ENCODE peak calls at places on chromosome 22, in six cellular contexts. J is cardiac fibroblast, I is mammary epithelial cell, Y is thyroid gland, U is Calu3, C is astrocyte of the spinal cord. Z is an unnamed sample.

GRCh38 chr22:41308544-41308947 is 7.2 kb downstream of the ZC3H7B start:
- DNase-seq in Y (no peak), J (peak; percentile 41), I (no peak), U (no peak), C (no peak), Z (no peak)

GRCh38 chr22:21816787-21817496 is 50.5 kb downstream of the MAPK1 start:
- DNase-seq in Y (no peak), C (peak; percentile 93), J (peak; percentile 96), I (peak; percentile 90), U (peak; percentile 36), Z (peak; percentile 68)

GRCh38 chr22:24525416-24526037 is 29.4 kb downstream of the GUCD1 start:
- DNase-seq in C (peak; percentile 38), I (peak; percentile 44), Y (peak; percentile 72), U (peak; percentile 77), J (peak; percentile 78), Z (peak; percentile 60)

GRCh38 chr22:46660604-46661201 is 40.5 kb downstream of the GRAMD4 start:
- DNase-seq in J (no peak), U (peak; percentile 24), I (peak; percentile 10), C (no peak), Y (peak; percentile 55), Z (no peak)

GRCh38 chr22:36282078-36282831 is 29.3 kb downstream of the APOL1 start:
- DNase-seq in Y (no peak), I (no peak), C (no peak), J (no peak), U (no peak), Z (no peak)

GRCh38 chr22:38923463-38924196 is 33.8 kb upstream of the APOBEC3A start:
- DNase-seq in I (peak; percentile 83), Y (peak; percentile 81), C (peak; percentile 88), J (peak; percentile 47), U (peak; percentile 87), Z (peak; percentile 55)

GRCh38 chr22:40556641-40557040 is 79.9 kb downstream of the MRTFA start:
- DNase-seq in J (no peak), I (no peak), Y (no peak), C (no peak), U (no peak), Z (no peak)

GRCh38 chr22:25045176-25045575 is 92.7 kb downstream of the KIAA1671 start:
- DNase-seq in C (no peak), I (no peak), Y (no peak), J (no peak), U (no peak), Z (no peak)

GRCh38 chr22:40602231-40602630 is 34.3 kb downstream of the MRTFA start:
- DNase-seq in U (no peak), C (peak; percentile 18), I (no peak), J (no peak), Y (no peak), Z (no peak)

GRCh38 chr22:23498811-23499798 is 81.0 kb downstream of the IGLL1 start:
- DNase-seq in J (no peak), I (no peak), C (no peak), U (no peak), Y (no peak), Z (no peak)

GRCh38 chr22:24291538-24292201 is 21.0 kb downstream of the SPECC1L start:
- DNase-seq in C (no peak), U (no peak), I (no peak), Y (no peak), J (no peak), Z (no peak)

GRCh38 chr22:27851974-27852713 is 50.6 kb upstream of the MN1 start:
- DNase-seq in J (peak; percentile 17), Y (no peak), U (no peak), C (no peak), I (no peak), Z (no peak)

GRCh38 chr22:24087071-24087795 is 76.1 kb downstream of the CABIN1 start:
- DNase-seq in Y (no peak), C (no peak), I (no peak), J (no peak), U (no peak), Z (no peak)

GRCh38 chr22:23068096-23068831 is 2.1 kb upstream of the GNAZ start:
- DNase-seq in U (no peak), I (no peak), Y (no peak), J (no peak), C (no peak), Z (no peak)

GRCh38 chr22:35155403-35156025 is 89.6 kb downstream of the ISX start:
- DNase-seq in C (no peak), J (peak; percentile 18), Y (no peak), I (no peak), U (no peak), Z (no peak)

GRCh38 chr22:27990879-27991278 is 71.8 kb upstream of the PITPNB start:
- DNase-seq in U (peak; percentile 45), J (peak; percentile 68), Y (peak; percentile 26), C (peak; percentile 42), I (no peak), Z (no peak)

GRCh38 chr22:32080904-32081303 is 37.8 kb downstream of the SLC5A1 start:
- DNase-seq in J (peak; percentile 76), Y (peak; percentile 16), C (peak; percentile 48), U (peak; percentile 55), I (peak; percentile 66), Z (peak; percentile 64)
- TF ChIP-seq CTCF in J (peak; percentile 84), Y (peak; percentile 52), C (peak; percentile 74), U (peak; percentile 82), I (peak; percentile 93), Z (peak; percentile 54)

GRCh38 chr22:44968736-44969135 is 41.1 kb downstream of the PHF21B start:
- DNase-seq in U (no peak), I (no peak), Y (no peak), C (no peak), J (no peak), Z (no peak)
- TF ChIP-seq CTCF in U (no peak), I (no peak), Y (no peak), C (peak; percentile 11), J (no peak), Z (no peak)

DNA sequence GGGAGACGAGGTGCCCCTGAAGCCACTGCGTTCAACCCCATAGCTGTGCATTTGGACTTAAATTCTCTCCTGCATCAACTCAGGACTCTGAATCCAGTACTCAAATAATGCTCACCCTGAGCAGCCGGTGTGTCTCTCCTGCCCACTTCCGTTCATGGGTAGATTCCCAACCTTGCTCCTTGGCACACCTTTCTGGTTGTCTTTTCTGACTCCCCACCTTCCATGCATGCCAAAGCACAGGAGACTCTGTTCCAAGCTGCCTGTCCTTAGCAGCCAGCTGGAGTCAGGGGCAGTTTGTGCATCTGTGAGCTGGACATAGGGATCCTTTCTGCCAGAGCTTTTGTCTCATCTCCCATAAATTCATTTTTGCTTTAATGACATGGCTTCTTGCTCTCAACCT is 1242.5 kb downstream of the TBC1D22A start:
- DNase-seq in U (no peak), C (no peak), I (no peak), Y (no peak), J (no peak), Z (no peak)
- TF ChIP-seq CTCF in U (no peak), C (no peak), I (no peak), Y (no peak), J (no peak), Z (no peak)

GRCh38 chr22:29320546-29320945 is 5.0 kb upstream of the RASL10A start:
- DNase-seq in Y (no peak), J (no peak), U (no peak), C (no peak), I (no peak), Z (no peak)
- TF ChIP-seq CTCF in Y (no peak), J (peak; percentile 20), U (no peak), C (peak; percentile 14), I (no peak), Z (peak; percentile 19)

GRCh38 chr22:42649261-42650056 is at the start of gene CYB5R3:
- DNase-seq in U (peak; percentile 87), Y (peak; percentile 77), I (peak; percentile 82), C (peak; percentile 86), J (peak; percentile 82), Z (peak; percentile 84)
- TF ChIP-seq CTCF in U (no peak), Y (no peak), I (no peak), C (no peak), J (no peak), Z (no peak)

GRCh38 chr22:37318255-37319109 is 36.2 kb downstream of the CYTH4 start:
- DNase-seq in Y (no peak), J (no peak), U (no peak), C (no peak), I (no peak), Z (no peak)
- TF ChIP-seq CTCF in Y (no peak), J (no peak), U (no peak), C (no peak), I (no peak), Z (no peak)

DNA sequence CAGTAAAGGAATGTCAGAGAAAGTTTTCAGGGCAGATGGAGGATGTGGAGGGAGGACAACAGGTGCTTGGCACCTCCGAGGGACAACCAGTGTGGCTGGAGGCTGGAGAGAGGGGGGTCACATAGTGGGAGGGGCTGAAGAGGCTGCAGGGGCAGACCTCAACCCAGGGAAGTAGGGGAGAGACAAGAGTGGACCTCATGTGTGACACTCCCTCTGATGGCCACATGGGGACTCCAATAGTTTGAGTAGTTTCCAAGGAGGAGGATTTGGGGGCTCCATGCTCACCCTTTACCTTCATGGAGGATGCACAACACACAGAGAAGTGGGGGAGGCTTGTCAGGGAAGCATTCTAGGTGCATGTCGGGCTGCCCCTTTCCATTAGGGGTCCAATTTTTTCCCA is 35.1 kb upstream of the ASPHD2 start:
- DNase-seq in I (no peak), C (no peak), J (no peak), Y (no peak), U (no peak), Z (no peak)
- TF ChIP-seq CTCF in I (no peak), C (no peak), J (peak; percentile 20), Y (no peak), U (peak; percentile 35), Z (no peak)

GRCh38 chr22:50605349-50606074 is 4.9 kb downstream of the MAPK8IP2 start:
- DNase-seq in U (no peak), Y (no peak), C (no peak), J (no peak), I (no peak), Z (no peak)

GRCh38 chr22:50606126-50606525 is 5.5 kb downstream of the MAPK8IP2 start:
- DNase-seq in C (no peak), Y (no peak), U (no peak), I (no peak), J (no peak), Z (no peak)

GRCh38 chr22:50606561-50607365 is 6.2 kb downstream of the MAPK8IP2 start:
- DNase-seq in U (no peak), C (no peak), J (no peak), I (no peak), Y (no peak), Z (no peak)

GRCh38 chr22:50608996-50609395 is 8.4 kb downstream of the MAPK8IP2 start:
- DNase-seq in I (no peak), Y (no peak), C (no peak), J (no peak), U (no peak), Z (no peak)

DNA sequence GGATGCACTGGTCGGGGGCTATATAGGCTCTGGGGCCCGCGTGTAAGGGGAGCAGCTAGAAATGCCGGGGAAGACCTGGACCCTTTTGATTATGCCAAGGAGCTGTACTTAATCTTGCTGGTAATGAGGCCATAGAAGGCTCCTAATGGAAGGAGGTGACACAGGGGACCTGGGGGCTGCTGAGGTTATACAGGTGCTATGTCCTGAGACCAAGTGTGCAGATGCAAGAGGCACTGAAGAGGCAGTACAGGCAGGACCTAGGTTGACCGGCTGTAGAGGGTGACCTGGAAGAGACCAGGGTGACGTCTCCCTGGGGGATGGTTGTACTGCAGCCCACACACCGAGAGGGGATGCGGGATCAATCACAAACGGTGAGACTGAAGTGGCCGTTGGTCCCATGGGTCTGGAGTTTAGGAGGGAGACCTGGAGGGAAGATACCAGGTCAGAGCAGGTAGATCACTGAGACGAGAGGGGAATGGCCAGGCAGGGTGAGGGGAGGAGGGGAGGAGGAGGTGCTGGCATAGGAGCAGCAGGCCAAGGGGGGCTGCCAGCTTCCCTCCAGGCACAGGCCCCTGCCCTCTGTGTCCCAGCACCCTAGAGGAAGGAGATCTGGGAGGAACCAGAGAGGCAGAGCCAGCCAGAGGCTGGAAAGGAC is 6.9 kb downstream of the MAPK8IP2 start:
- DNase-seq in C (no peak), J (no peak), Y (no peak), U (no peak), I (no peak), Z (no peak)
- TF ChIP-seq CTCF in C (no peak), J (no peak), Y (no peak), U (no peak), I (no peak), Z (no peak)